ENCODE peak calls at places on chromosome 12, in ten cellular contexts. K, G, I, P, B, D, H, A, U and X are unnamed samples.

GRCh38 chr12:56758728-56759269 is 4.3 kb upstream of the HSD17B6 start:
- DNase-seq in K (no peak), G (no peak), I (no peak), P (no peak), B (no peak), D (no peak), H (no peak), A (no peak), U (no peak), X (no peak)

GRCh38 chr12:14239350-14239934 is 126.0 kb upstream of the ATF7IP start:
- DNase-seq in K (peak; percentile 32), G (no peak), I (no peak), P (peak; percentile 78), B (peak; percentile 63), D (peak; percentile 68), H (peak; percentile 17), A (peak; percentile 52), U (no peak), X (no peak)

GRCh38 chr12:127240249-127240929 is 1026.6 kb upstream of the TMEM132C start:
- DNase-seq in K (no peak), G (no peak), I (no peak), P (no peak), B (no peak), D (no peak), H (no peak), A (no peak), U (no peak), X (no peak)

GRCh38 chr12:126404293-126404851 is 1339.1 kb downstream of the AACS start:
- DNase-seq in K (no peak), G (no peak), I (no peak), P (no peak), B (peak; percentile 74), D (no peak), H (no peak), A (no peak), U (no peak), X (no peak)

GRCh38 chr12:21627924-21628323 is 23.3 kb upstream of the GYS2 start:
- DNase-seq in K (peak; percentile 36), G (no peak), I (no peak), P (no peak), B (no peak), D (no peak), H (peak; percentile 58), A (no peak), U (no peak), X (peak; percentile 15)

GRCh38 chr12:109232731-109233130 is 76.4 kb downstream of the FOXN4 start:
- DNase-seq in K (no peak), G (no peak), I (no peak), P (no peak), B (no peak), D (no peak), H (no peak), A (no peak), U (no peak), X (no peak)

GRCh38 chr12:95142752-95143151 is 69.3 kb upstream of the NR2C1 start:
- DNase-seq in K (no peak), G (no peak), I (no peak), P (no peak), B (no peak), D (no peak), H (no peak), A (no peak), U (no peak), X (no peak)

GRCh38 chr12:117140397-117141096 is 41.3 kb upstream of the TESC start:
- DNase-seq in K (no peak), G (no peak), I (no peak), P (no peak), B (peak; percentile 23), D (no peak), H (peak; percentile 55), A (no peak), U (no peak), X (no peak)

GRCh38 chr12:72388322-72388721 is 116.2 kb downstream of the TRHDE start:
- DNase-seq in K (no peak), G (no peak), I (no peak), P (no peak), B (peak; percentile 37), D (no peak), H (no peak), A (no peak), U (no peak), X (no peak)

GRCh38 chr12:2498961-2499500 is 295.7 kb upstream of the FKBP4 start:
- DNase-seq in K (no peak), G (no peak), I (no peak), P (no peak), B (no peak), D (peak; percentile 17), H (no peak), A (peak; percentile 55), U (no peak), X (peak; percentile 69)

GRCh38 chr12:52300796-52301691 is 9.7 kb upstream of the KRT81 start:
- DNase-seq in K (no peak), G (no peak), I (no peak), P (peak; percentile 64), B (no peak), D (no peak), H (no peak), A (no peak), U (no peak), X (no peak)

GRCh38 chr12:42402821-42403411 is 76.9 kb downstream of the PPHLN1 start:
- DNase-seq in K (no peak), G (no peak), I (no peak), P (no peak), B (no peak), D (no peak), H (no peak), A (no peak), U (no peak), X (no peak)

GRCh38 chr12:32702470-32702869 is 23.4 kb downstream of the DNM1L start:
- DNase-seq in K (no peak), G (no peak), I (no peak), P (no peak), B (no peak), D (no peak), H (no peak), A (no peak), U (no peak), X (no peak)

GRCh38 chr12:124242529-124243065 is 52.3 kb upstream of the RFLNA start:
- DNase-seq in K (no peak), G (no peak), I (no peak), P (no peak), B (no peak), D (no peak), H (no peak), A (no peak), U (no peak), X (no peak)

GRCh38 chr12:13101854-13102375 is 1.6 kb downstream of the GSG1 start:
- DNase-seq in K (no peak), G (no peak), I (no peak), P (no peak), B (peak; percentile 88), D (peak; percentile 77), H (no peak), A (peak; percentile 61), U (no peak), X (peak; percentile 92)

GRCh38 chr12:123085730-123086487 is 65.0 kb downstream of the PITPNM2 start:
- DNase-seq in K (no peak), G (no peak), I (no peak), P (no peak), B (peak; percentile 96), D (no peak), H (peak; percentile 60), A (no peak), U (no peak), X (peak; percentile 67)

DNA sequence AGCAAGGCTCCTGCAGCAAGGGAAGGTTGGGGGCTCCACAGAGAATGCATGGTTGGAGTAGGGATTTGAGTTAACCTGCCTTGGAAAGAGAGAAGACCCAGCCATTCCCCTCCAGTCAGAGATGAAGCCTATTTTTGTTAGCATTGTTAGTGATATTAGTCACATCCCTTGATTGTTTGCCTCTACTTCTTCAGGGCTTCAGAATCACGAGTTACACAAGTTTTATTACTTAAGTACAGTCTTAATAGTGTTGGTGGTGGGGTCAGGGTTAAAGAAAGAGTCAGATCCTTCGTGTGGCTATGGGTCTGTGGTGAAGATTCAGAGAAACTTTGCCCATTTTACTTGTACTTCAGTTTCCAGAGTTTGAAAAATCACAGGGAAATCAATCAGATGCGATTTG is 363.1 kb downstream of the LRIG3 start:
- DNase-seq in K (no peak), G (no peak), I (no peak), P (no peak), B (peak; percentile 84), D (peak; percentile 13), H (no peak), A (no peak), U (no peak), X (no peak)
- H3K27ac ChIP-seq in K (no peak overlapping the region), G (no peak overlapping the region), I (no peak overlapping the region), P (no peak overlapping the region), B (peak overlapping the region; percentile 64), D (peak overlapping the region; percentile 57), H (no peak overlapping the region), A (no peak overlapping the region), U (peak overlapping the region; percentile 41), X (no peak overlapping the region)

GRCh38 chr12:75623631-75624118 is 112.3 kb upstream of the KRR1 start:
- DNase-seq in K (no peak), G (no peak), I (no peak), P (peak; percentile 46), B (peak; percentile 54), D (peak; percentile 39), H (no peak), A (no peak), U (no peak), X (no peak)
- H3K4me1 ChIP-seq in K (no peaks in the 10 kb centered on the region), G (no peaks in the 10 kb centered on the region), I (no peaks in the 10 kb centered on the region), P (peaks cover 4% of the 10 kb centered on the region), B (peaks cover 10% of the 10 kb centered on the region), D (no peaks in the 10 kb centered on the region), H (peaks cover 8% of the 10 kb centered on the region), A (no peaks in the 10 kb centered on the region), U (no peaks in the 10 kb centered on the region), X (peaks cover 4% of the 10 kb centered on the region)

GRCh38 chr12:114665411-114666181 is 18.4 kb downstream of the TBX3 start:
- DNase-seq in K (no peak), G (no peak), I (no peak), P (peak; percentile 70), B (peak; percentile 47), D (no peak), H (no peak), A (no peak), U (no peak), X (no peak)
- H3K27me3 ChIP-seq in K (peaks cover 30% of the 10 kb centered on the region), G (peaks cover 22% of the 10 kb centered on the region), I (peaks cover 6% of the 10 kb centered on the region), P (peaks cover 65% of the 10 kb centered on the region), B (no peaks in the 10 kb centered on the region), D (no peaks in the 10 kb centered on the region), H (peaks cover 25% of the 10 kb centered on the region), A (peaks cover 25% of the 10 kb centered on the region), U (peaks cover 60% of the 10 kb centered on the region), X (peaks cover 13% of the 10 kb centered on the region)

DNA sequence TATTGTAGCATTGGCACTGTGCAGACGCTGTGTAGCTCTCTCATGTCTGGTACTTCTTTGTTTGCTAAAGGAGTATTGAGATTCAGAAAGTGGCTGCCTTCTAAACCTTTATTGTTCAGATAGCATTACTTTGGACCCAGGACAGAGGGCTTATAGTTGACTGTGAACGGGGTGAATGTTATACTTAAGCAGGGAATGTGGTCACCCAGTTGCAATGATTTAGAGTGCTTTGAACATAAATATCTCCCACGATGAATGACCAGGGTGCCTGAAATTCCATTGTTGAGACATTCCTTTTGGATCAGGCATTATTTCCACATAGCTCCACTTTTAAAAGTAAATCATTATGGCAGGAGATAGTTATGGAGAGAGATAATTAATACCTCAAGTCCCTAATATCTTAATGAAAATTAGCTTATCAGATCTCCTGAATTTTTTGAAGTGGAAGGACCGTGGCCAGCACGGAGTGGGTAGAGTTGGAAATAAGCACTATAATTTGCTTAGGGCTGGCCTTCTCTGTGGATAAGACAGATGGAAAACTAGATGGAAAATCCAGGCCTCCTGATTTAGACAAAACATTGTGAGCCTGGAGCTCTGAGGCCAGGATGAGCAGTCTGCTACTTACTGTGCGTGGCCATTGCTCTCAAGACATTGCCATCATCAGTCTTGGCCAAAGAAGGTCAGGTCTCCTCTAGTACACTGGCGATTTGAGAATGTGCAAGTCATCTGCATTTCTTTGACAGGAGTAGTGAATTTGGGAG is 114.5 kb downstream of the ETV6 start:
- DNase-seq in K (no peak), G (no peak), I (no peak), P (no peak), B (no peak), D (no peak), H (no peak), A (no peak), U (no peak), X (peak; percentile 57)
- H3K27ac ChIP-seq in K (peak overlapping the region; percentile 51), G (no peak overlapping the region), I (peak overlapping the region; percentile 20), P (no peak overlapping the region), B (no peak overlapping the region), D (peak overlapping the region; percentile 2), H (peak overlapping the region; percentile 78), A (peak overlapping the region; percentile 30), U (peak overlapping the region; percentile 84), X (no peak overlapping the region)